ENCODE peak calls at places on chromosomes 1 and 21, in eight cellular contexts. L, I, G, S, E, B, P and J are unnamed samples.

GRCh38 chr1:156115514-156116374 is 1.2 kb downstream of the LMNA start:
- DNase-seq in L (no peak), I (no peak), G (peak; percentile 81), S (no peak), E (no peak), B (peak; percentile 78), P (peak; percentile 80), J (no peak)

GRCh38 chr1:43839056-43839455 is 94.5 kb upstream of the ARTN start:
- DNase-seq in L (no peak), I (no peak), G (no peak), S (no peak), E (no peak), B (no peak), P (no peak), J (no peak)

GRCh38 chr1:156689035-156689959 is 12.1 kb upstream of the NES start:
- DNase-seq in L (no peak), I (peak; percentile 70), G (peak; percentile 93), S (peak; percentile 77), E (peak; percentile 65), B (peak; percentile 80), P (peak; percentile 83), J (peak; percentile 70)

GRCh38 chr1:92934395-92935378 is 26.6 kb downstream of the DIPK1A start:
- DNase-seq in L (no peak), I (no peak), G (no peak), S (no peak), E (peak; percentile 50), B (no peak), P (peak; percentile 30), J (no peak)

GRCh38 chr1:247357062-247357780 is 25.6 kb upstream of the ZNF496 start:
- DNase-seq in L (no peak), I (no peak), G (peak; percentile 94), S (no peak), E (peak; percentile 69), B (no peak), P (no peak), J (no peak)

GRCh38 chr21:34280389-34280795 is 83.4 kb upstream of the KCNE2 start:
- DNase-seq in L (no peak), I (no peak), G (no peak), S (no peak), E (no peak), B (no peak), P (peak; percentile 8), J (no peak)

GRCh38 chr1:28755701-28756100 is 19.0 kb downstream of the YTHDF2 start:
- DNase-seq in L (no peak), I (no peak), G (no peak), S (no peak), E (no peak), B (no peak), P (no peak), J (no peak)

GRCh38 chr1:50251592-50252165 is 143.0 kb downstream of the ELAVL4 start:
- DNase-seq in L (no peak), I (no peak), G (peak; percentile 82), S (no peak), E (no peak), B (no peak), P (peak; percentile 45), J (no peak)

GRCh38 chr1:44327679-44328491 is 27.2 kb downstream of the ERI3 start:
- DNase-seq in L (peak; percentile 96), I (no peak), G (peak; percentile 91), S (no peak), E (peak; percentile 98), B (peak; percentile 55), P (peak; percentile 85), J (no peak)

GRCh38 chr1:86648255-86648654 is 56.1 kb upstream of the SH3GLB1 start:
- DNase-seq in L (no peak), I (no peak), G (peak; percentile 6), S (no peak), E (peak; percentile 15), B (no peak), P (no peak), J (no peak)

GRCh38 chr1:228351850-228352249 is 54.8 kb downstream of the TRIM11 start:
- DNase-seq in L (no peak), I (no peak), G (no peak), S (no peak), E (no peak), B (no peak), P (no peak), J (no peak)

GRCh38 chr1:196738730-196739129 is 35.9 kb upstream of the CFHR3 start:
- DNase-seq in L (no peak), I (no peak), G (no peak), S (peak; percentile 29), E (no peak), B (no peak), P (no peak), J (no peak)

GRCh38 chr1:48055854-48056253 is 58.7 kb upstream of the TRABD2B start:
- DNase-seq in L (no peak), I (no peak), G (peak; percentile 61), S (no peak), E (no peak), B (peak; percentile 32), P (peak; percentile 52), J (no peak)

GRCh38 chr21:38938343-38938742 is 132.6 kb downstream of the ETS2 start:
- DNase-seq in L (no peak), I (no peak), G (peak; percentile 77), S (peak; percentile 82), E (no peak), B (no peak), P (no peak), J (peak; percentile 89)

GRCh38 chr1:240619357-240619756 is 7.4 kb upstream of the GREM2 start:
- DNase-seq in L (no peak), I (no peak), G (no peak), S (no peak), E (no peak), B (no peak), P (no peak), J (no peak)

GRCh38 chr21:46125846-46126301 is 28.0 kb downstream of the COL6A2 start:
- DNase-seq in L (peak; percentile 72), I (no peak), G (no peak), S (no peak), E (no peak), B (peak; percentile 13), P (peak; percentile 2), J (no peak)

GRCh38 chr1:30058966-30059365 is 664.4 kb downstream of the MATN1 start:
- DNase-seq in L (no peak), I (no peak), G (peak; percentile 55), S (no peak), E (peak; percentile 84), B (no peak), P (no peak), J (no peak)

GRCh38 chr1:179493323-179493722 is 82.4 kb downstream of the NPHS2 start:
- DNase-seq in L (no peak), I (no peak), G (no peak), S (no peak), E (peak; percentile 18), B (no peak), P (no peak), J (no peak)

GRCh38 chr1:203556047-203556851 is 62.3 kb downstream of the OPTC start:
- DNase-seq in L (peak; percentile 87), I (no peak), G (peak; percentile 75), S (no peak), E (no peak), B (peak; percentile 31), P (peak; percentile 22), J (no peak)

GRCh38 chr1:239987103-239987745 is 104.5 kb upstream of the FMN2 start:
- DNase-seq in L (no peak), I (no peak), G (peak; percentile 32), S (peak; percentile 28), E (peak; percentile 10), B (no peak), P (peak; percentile 76), J (peak; percentile 25)

GRCh38 chr1:38194486-38194885 is 147.9 kb upstream of the POU3F1 start:
- DNase-seq in L (no peak), I (no peak), G (peak; percentile 9), S (no peak), E (no peak), B (no peak), P (peak; percentile 23), J (no peak)

GRCh38 chr1:184300446-184300845 is 86.4 kb upstream of the C1orf21 start:
- DNase-seq in L (no peak), I (no peak), G (no peak), S (no peak), E (peak; percentile 21), B (no peak), P (no peak), J (no peak)

DNA sequence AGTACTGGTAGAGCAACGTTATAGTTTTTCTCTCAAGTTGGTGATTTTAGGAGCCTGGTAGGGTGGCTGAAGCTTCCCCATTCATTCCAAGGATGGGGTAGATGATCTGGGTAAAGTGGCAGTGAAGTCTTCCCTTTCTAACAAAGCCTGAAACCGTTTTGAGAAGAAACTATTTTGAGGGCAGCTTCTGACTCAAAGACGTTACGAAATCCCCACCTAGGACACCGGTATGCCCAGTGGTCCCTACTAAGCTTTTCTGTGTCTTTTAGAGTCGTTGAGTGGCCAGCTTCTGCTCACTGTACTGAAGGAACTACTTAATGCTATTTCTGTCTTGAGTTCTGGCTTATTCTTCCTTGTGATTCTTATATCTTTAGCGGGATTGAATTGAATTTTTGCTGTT is 1.4 kb downstream of the WDTC1 start:
- DNase-seq in L (no peak), I (no peak), G (no peak), S (no peak), E (no peak), B (no peak), P (no peak), J (no peak)
- H3K4me3 ChIP-seq in L (peak overlapping the region; percentile 98), I (peak overlapping the region; percentile 77), G (no peak overlapping the region), S (peak overlapping the region; percentile 57), E (peak overlapping the region; percentile 72), B (no peak overlapping the region), P (peak overlapping the region; percentile 93), J (peak overlapping the region; percentile 74)

GRCh38 chr21:16535100-16535418 is 805.3 kb downstream of the USP25 start:
- DNase-seq in L (peak; percentile 80), I (no peak), G (no peak), S (no peak), E (peak; percentile 52), B (no peak), P (peak; percentile 81), J (no peak)
- H3K4me3 ChIP-seq in L (peak overlapping the region; percentile 61), I (no peak overlapping the region), G (no peak overlapping the region), S (no peak overlapping the region), E (peak overlapping the region; percentile 49), B (no peak overlapping the region), P (no peak overlapping the region), J (no peak overlapping the region)

DNA sequence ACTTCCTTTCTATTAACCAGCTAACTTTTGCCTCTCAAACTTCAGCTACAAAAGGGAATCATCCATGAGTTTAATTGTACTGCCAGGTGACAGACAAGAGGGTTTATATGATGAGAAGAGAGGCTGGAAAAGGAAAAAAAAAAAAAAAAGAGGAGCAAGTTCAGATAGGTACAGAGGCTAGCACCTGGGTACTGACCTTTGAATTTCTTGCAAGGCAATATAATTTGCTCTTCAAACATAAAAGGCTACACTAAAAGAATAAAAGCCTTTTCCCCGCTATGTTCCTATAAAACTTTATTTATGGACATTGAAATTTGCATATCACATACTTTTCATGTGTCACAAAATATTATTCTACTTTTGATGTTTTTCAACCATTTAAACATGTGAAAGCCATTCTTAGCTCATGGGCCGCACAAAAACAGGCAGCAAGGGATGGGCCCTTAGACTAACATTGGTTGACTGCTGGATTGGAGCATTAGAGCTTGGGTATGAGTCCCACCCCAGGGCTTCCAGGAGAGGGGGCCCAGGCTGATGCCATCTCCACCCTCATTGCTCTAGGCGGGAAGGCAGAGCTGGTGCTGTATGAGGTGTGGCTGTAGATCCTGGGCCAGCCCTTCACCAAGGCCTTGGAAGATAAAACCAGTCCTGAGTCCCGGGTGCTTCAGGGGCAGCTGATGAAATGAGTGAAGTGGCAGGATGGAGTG is 44.3 kb downstream of the ATP1B1 start:
- DNase-seq in L (no peak), I (no peak), G (no peak), S (no peak), E (no peak), B (no peak), P (no peak), J (no peak)
- H3K4me3 ChIP-seq in L (no peak overlapping the region), I (no peak overlapping the region), G (no peak overlapping the region), S (no peak overlapping the region), E (no peak overlapping the region), B (no peak overlapping the region), P (no peak overlapping the region), J (no peak overlapping the region)

GRCh38 chr1:217881131-217881543 is 250.0 kb downstream of the SPATA17 start:
- DNase-seq in L (no peak), I (no peak), G (no peak), S (no peak), E (no peak), B (no peak), P (no peak), J (no peak)
- H3K4me3 ChIP-seq in L (no peak overlapping the region), I (no peak overlapping the region), G (no peak overlapping the region), S (no peak overlapping the region), E (no peak overlapping the region), B (no peak overlapping the region), P (no peak overlapping the region), J (no peak overlapping the region)